ENCODE peak calls at places on chromosomes 5 and 9, in four cellular contexts. O is Peyer's patch, D is endodermal cell, C is vagina. U is an unnamed sample.

GRCh38 chr5:76251656-76252055 is 151.4 kb upstream of the IQGAP2 start:
- DNase-seq in O (no peak), D (no peak), C (no peak), U (no peak)

GRCh38 chr5:36198281-36198680 is 43.4 kb downstream of the NADK2 start:
- DNase-seq in O (no peak), C (no peak), D (no peak), U (no peak)

GRCh38 chr9:75230469-75230868 is 142.2 kb downstream of the OSTF1 start:
- DNase-seq in O (no peak), C (no peak), D (no peak), U (no peak)

GRCh38 chr9:479316-479715 is 264.7 kb downstream of the DOCK8 start:
- DNase-seq in O (no peak), C (no peak), D (no peak), U (no peak)

GRCh38 chr5:167709625-167710024 is 581.8 kb upstream of the WWC1 start:
- DNase-seq in D (no peak), C (no peak), O (no peak), U (no peak)

GRCh38 chr5:148966348-148966747 is 96.5 kb downstream of the SH3TC2 start:
- DNase-seq in D (peak; percentile 30), C (peak; percentile 80), O (no peak), U (no peak)

GRCh38 chr5:81850494-81850893 is 99.6 kb upstream of the SSBP2 start:
- DNase-seq in C (no peak), D (no peak), O (no peak), U (no peak)

GRCh38 chr9:126489604-126490593 is 123.8 kb upstream of the LMX1B start:
- DNase-seq in C (no peak), D (peak; percentile 69), O (no peak), U (no peak)

GRCh38 chr5:74595143-74595915 is 45.2 kb downstream of the ENC1 start:
- DNase-seq in C (no peak), D (peak; percentile 61), O (no peak), U (no peak)

GRCh38 chr9:121714873-121715272 is 63.4 kb downstream of the DAB2IP start:
- DNase-seq in C (no peak), O (no peak), D (no peak), U (no peak)

GRCh38 chr5:41763096-41763495 is 107.1 kb downstream of the OXCT1 start:
- DNase-seq in C (no peak), O (no peak), D (no peak), U (no peak)

GRCh38 chr5:5066276-5067186 is 73.6 kb upstream of the ADAMTS16 start:
- DNase-seq in C (no peak), O (no peak), D (no peak), U (no peak)

GRCh38 chr9:98359569-98359968 is 104.1 kb upstream of the TBC1D2 start:
- DNase-seq in D (no peak), C (no peak), O (no peak), U (no peak)

GRCh38 chr5:119454171-119454570 is 1.9 kb downstream of the HSD17B4 start:
- DNase-seq in O (no peak), D (no peak), C (no peak), U (no peak)

GRCh38 chr5:62502456-62503101 is 76.0 kb upstream of the LRRC70 start:
- DNase-seq in D (no peak), O (no peak), C (no peak), U (no peak)

GRCh38 chr9:93059097-93059959 is 827 bp downstream of the SUSD3 start:
- DNase-seq in D (peak; percentile 65), O (peak; percentile 59), C (no peak), U (no peak)

GRCh38 chr9:100445161-100445902 is 18.4 kb downstream of the MSANTD3 start:
- DNase-seq in O (no peak), D (no peak), C (no peak), U (no peak)

GRCh38 chr5:34957857-34958690 is 28.7 kb downstream of the DNAJC21 start:
- DNase-seq in O (no peak), D (peak; percentile 73), C (no peak), U (no peak)

GRCh38 chr5:14438195-14438606 is 143.4 kb upstream of the OTULINL start:
- DNase-seq in C (no peak), O (no peak), D (no peak), U (no peak)

GRCh38 chr5:110726249-110727024 is at the start of gene TMEM232:
- DNase-seq in O (peak; percentile 66), C (no peak), D (peak; percentile 92), U (peak; percentile 36)

GRCh38 chr9:121837113-121838010 is 185.9 kb downstream of the DAB2IP start:
- DNase-seq in O (peak; percentile 5), C (peak; percentile 86), D (peak; percentile 43), U (no peak)

GRCh38 chr5:149153751-149154610 is 12.7 kb downstream of the ABLIM3 start:
- DNase-seq in O (no peak), D (no peak), C (peak; percentile 69), U (no peak)

GRCh38 chr9:19232830-19233194 is 2.3 kb downstream of the DENND4C start:
- DNase-seq in O (no peak), C (no peak), D (no peak), U (no peak)

GRCh38 chr9:25678147-25678666 is at the start of gene TUSC1:
- DNase-seq in O (peak; percentile 29), D (peak; percentile 72), C (peak; percentile 93), U (no peak)

GRCh38 chr9:116592926-116593325 is 94.2 kb upstream of the TRIM32 start:
- DNase-seq in D (no peak), O (no peak), C (no peak), U (no peak)

GRCh38 chr9:24245988-24246387 is 299.7 kb downstream of the IZUMO3 start:
- DNase-seq in D (no peak), O (no peak), C (no peak), U (no peak)

GRCh38 chr9:132663851-132664250 is 5.9 kb downstream of the DDX31 start:
- DNase-seq in D (no peak), O (no peak), C (no peak), U (no peak)

GRCh38 chr5:172699423-172699822 is 58.4 kb downstream of the NEURL1B start:
- DNase-seq in O (no peak), D (no peak), C (no peak), U (no peak)

GRCh38 chr9:96442491-96442890 is 7.5 kb upstream of the HABP4 start:
- DNase-seq in C (no peak), D (no peak), O (no peak), U (no peak)

GRCh38 chr5:88826959-88827585 is 55.9 kb downstream of the MEF2C start:
- DNase-seq in O (peak; percentile 64), C (no peak), D (no peak), U (no peak)

GRCh38 chr5:88827997-88828396 is 55.0 kb downstream of the MEF2C start:
- DNase-seq in C (no peak), O (no peak), D (no peak), U (no peak)

GRCh38 chr5:88824141-88824540 is 58.8 kb downstream of the MEF2C start:
- DNase-seq in C (no peak), D (no peak), O (no peak), U (no peak)

GRCh38 chr5:88824892-88825781 is 57.8 kb downstream of the MEF2C start:
- DNase-seq in D (no peak), O (no peak), C (no peak), U (no peak)

DNA sequence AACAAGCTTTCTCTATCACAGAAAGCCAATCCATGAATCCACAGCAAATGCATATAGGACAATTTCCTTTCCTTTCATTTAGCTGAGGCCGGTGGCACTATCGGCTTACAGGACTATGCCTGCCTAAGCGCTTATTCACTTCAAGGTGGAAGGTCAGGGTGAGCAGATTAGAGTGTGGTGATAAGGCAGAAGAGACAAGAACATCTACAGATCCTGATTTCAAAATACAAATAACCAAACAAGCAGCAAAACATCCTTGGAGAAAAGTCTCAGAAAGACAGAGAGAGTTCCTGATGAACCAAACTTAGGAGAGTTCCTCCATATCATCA is 57.2 kb downstream of the MEF2C start:
- DNase-seq in O (no peak), D (no peak), C (no peak), U (no peak)
- H3K27ac ChIP-seq in O (peak overlapping the region; percentile 47), D (no peak overlapping the region), C (peak overlapping the region; percentile 60), U (no peak overlapping the region)

DNA sequence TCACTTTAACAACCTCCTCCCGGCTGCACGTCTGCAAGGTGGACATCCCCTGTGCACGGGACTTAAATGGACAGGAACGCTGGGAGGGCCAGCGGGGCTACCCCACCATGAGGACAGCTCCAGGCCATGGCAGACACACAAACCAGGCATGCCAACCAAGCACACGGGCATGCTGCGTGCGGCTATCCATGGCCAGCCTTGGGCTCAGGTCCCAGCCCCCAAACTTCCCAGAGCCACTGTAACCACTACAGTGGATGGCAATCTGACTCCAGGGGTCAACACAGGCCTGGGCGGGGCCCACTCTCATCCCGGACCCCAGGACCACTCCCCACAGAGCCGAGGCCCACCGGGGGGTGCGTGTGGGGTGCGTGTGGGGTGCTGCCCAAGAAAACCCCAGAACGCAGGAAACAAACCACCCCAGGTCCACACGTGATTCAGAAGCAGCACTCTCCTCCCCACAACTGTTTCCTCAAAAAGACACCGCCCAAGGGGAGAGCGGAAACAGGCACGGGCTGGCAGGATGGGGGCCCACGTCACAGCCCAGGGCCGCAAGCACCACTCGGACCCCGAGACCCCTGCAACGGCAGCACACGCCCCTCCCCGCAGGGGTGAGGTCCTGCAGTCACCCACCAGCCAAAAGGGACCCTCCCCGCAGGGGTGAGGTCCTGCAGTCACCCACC is 7.4 kb downstream of the SLC12A7 start:
- DNase-seq in C (no peak), O (peak; percentile 59), D (no peak), U (peak; percentile 80)
- H3K4me3 ChIP-seq in C (no peak overlapping the region), O (peak overlapping the region; percentile 2), D (no peak overlapping the region), U (peak overlapping the region; percentile 79)

GRCh38 chr5:177367323-177367848 is 9.7 kb downstream of the RGS14 start:
- DNase-seq in C (no peak), O (no peak), D (no peak), U (no peak)
- TF ChIP-seq CTCF in C (no peak), O (no peak), D (no peak), U (no peak)

DNA sequence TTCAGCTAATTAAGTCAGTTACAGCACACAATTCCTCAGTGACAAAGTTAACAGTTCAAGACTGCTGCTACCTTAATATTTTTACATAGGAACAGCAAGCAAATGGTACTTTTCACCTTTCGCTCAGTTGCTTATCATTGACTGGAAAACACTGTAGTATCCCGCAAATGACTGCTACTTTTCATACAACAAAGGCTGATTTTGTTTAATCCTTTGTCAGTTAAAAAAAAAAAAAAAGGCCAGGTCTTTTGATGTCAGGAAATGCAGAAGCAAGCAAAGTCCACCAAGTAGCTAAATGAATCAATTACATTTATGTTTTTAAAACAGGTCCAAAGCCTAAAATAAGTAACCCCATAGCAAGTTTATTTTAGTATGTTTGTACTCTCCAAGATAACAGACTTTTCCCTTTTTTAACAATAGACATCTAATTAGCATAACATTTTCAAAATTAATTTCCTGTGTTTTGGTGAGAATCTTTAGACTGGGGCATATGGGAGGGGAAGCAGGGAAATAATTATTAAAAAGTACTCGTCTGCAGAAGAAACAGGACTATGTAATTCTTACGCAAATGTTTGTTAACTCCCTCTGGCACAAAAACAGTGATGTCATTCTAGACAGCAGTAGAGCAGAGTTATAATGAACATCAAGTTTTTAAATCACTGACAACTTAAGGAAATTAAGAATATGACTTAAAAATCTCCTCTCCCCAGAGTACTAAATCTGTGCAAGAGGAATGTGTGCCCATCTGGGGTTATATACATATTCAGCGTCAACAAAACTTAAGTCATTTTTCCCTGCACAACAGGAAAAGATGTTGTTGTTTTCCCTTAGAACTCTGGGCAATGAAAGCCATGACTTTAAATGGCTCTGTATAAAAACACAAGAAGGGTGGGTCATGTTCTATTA is 9.6 kb downstream of the PFDN1 start:
- DNase-seq in O (no peak), C (no peak), D (no peak), U (no peak)
- H3K27ac ChIP-seq in O (peak overlapping the region; percentile 12), C (peak overlapping the region; percentile 49), D (no peak overlapping the region), U (no peak overlapping the region)

GRCh38 chr9:137030528-137030927 is 1.4 kb downstream of the FUT7 start:
- DNase-seq in O (peak; percentile 87), C (no peak), D (no peak), U (peak; percentile 44)
- H3K4me3 ChIP-seq in O (peak overlapping the region; percentile 24), C (no peak overlapping the region), D (no peak overlapping the region), U (peak overlapping the region; percentile 70)